ENCODE peak calls at places on chromosomes 4 and X, in seven cellular contexts. One of them, this sample, is unnamed.

GRCh38 chr4:77175201-77175610 is 18.2 kb downstream of the CCNG2 start:
- DNase-seq in NB4: no peak
- DNase-seq in sigmoid colon: no peak
- DNase-seq in SK-N-SH: no peak
- DNase-seq in astrocyte: no peak
- DNase-seq in HFF-Myc: no peak
- DNase-seq in choroid plexus epithelial cell: no peak
- DNase-seq in this sample: no peak

GRCh38 chr4:153127773-153128494 is 76.3 kb upstream of the TRIM2 start:
- DNase-seq in astrocyte: no peak
- DNase-seq in SK-N-SH: peak; percentile 80
- DNase-seq in sigmoid colon: peak; percentile 88
- DNase-seq in NB4: peak; percentile 79
- DNase-seq in HFF-Myc: no peak
- DNase-seq in choroid plexus epithelial cell: peak; percentile 92
- DNase-seq in this sample: no peak

GRCh38 chr4:55399581-55399980 is 3.8 kb downstream of the TMEM165 start:
- DNase-seq in SK-N-SH: no peak
- DNase-seq in NB4: no peak
- DNase-seq in sigmoid colon: no peak
- DNase-seq in astrocyte: no peak
- DNase-seq in choroid plexus epithelial cell: no peak
- DNase-seq in HFF-Myc: no peak
- DNase-seq in this sample: no peak

GRCh38 chr4:41533685-41534084 is 4.3 kb upstream of the LIMCH1 start:
- DNase-seq in SK-N-SH: no peak
- DNase-seq in sigmoid colon: no peak
- DNase-seq in choroid plexus epithelial cell: no peak
- DNase-seq in HFF-Myc: no peak
- DNase-seq in astrocyte: no peak
- DNase-seq in NB4: no peak
- DNase-seq in this sample: no peak

GRCh38 chr4:106996490-106996889 is 39.6 kb downstream of the DKK2 start:
- DNase-seq in astrocyte: no peak
- DNase-seq in choroid plexus epithelial cell: no peak
- DNase-seq in HFF-Myc: no peak
- DNase-seq in SK-N-SH: no peak
- DNase-seq in sigmoid colon: no peak
- DNase-seq in NB4: no peak
- DNase-seq in this sample: no peak

GRCh38 chr4:137000432-137000831 is 531.9 kb downstream of the PCDH18 start:
- DNase-seq in sigmoid colon: no peak
- DNase-seq in astrocyte: no peak
- DNase-seq in SK-N-SH: no peak
- DNase-seq in choroid plexus epithelial cell: no peak
- DNase-seq in NB4: no peak
- DNase-seq in HFF-Myc: no peak
- DNase-seq in this sample: no peak

GRCh38 chr4:102678695-102679335 is 82.0 kb downstream of the MANBA start:
- DNase-seq in SK-N-SH: no peak
- DNase-seq in sigmoid colon: no peak
- DNase-seq in choroid plexus epithelial cell: no peak
- DNase-seq in astrocyte: no peak
- DNase-seq in HFF-Myc: no peak
- DNase-seq in NB4: no peak
- DNase-seq in this sample: no peak

GRCh38 chr4:141046255-141046654 is 87.0 kb downstream of the RNF150 start:
- DNase-seq in SK-N-SH: no peak
- DNase-seq in NB4: no peak
- DNase-seq in astrocyte: peak; percentile 100
- DNase-seq in sigmoid colon: peak; percentile 78
- DNase-seq in choroid plexus epithelial cell: peak; percentile 99
- DNase-seq in HFF-Myc: peak; percentile 88
- DNase-seq in this sample: peak; percentile 98

GRCh38 chr4:78298618-78299017 is 241.5 kb downstream of the FRAS1 start:
- DNase-seq in NB4: no peak
- DNase-seq in sigmoid colon: no peak
- DNase-seq in choroid plexus epithelial cell: peak; percentile 33
- DNase-seq in HFF-Myc: no peak
- DNase-seq in astrocyte: peak; percentile 73
- DNase-seq in SK-N-SH: no peak
- DNase-seq in this sample: no peak

GRCh38 chrX:15750611-15751159 is 12.6 kb downstream of the CA5B start:
- DNase-seq in astrocyte: no peak
- DNase-seq in sigmoid colon: no peak
- DNase-seq in HFF-Myc: no peak
- DNase-seq in SK-N-SH: no peak
- DNase-seq in NB4: no peak
- DNase-seq in choroid plexus epithelial cell: no peak
- DNase-seq in this sample: no peak

GRCh38 chr4:48812866-48813265 is 18.0 kb upstream of the OCIAD1 start:
- DNase-seq in HFF-Myc: no peak
- DNase-seq in sigmoid colon: no peak
- DNase-seq in NB4: no peak
- DNase-seq in choroid plexus epithelial cell: no peak
- DNase-seq in astrocyte: no peak
- DNase-seq in SK-N-SH: no peak
- DNase-seq in this sample: no peak

GRCh38 chr4:3531306-3531886 is 826 bp downstream of the LRPAP1 start:
- DNase-seq in NB4: no peak
- DNase-seq in sigmoid colon: no peak
- DNase-seq in choroid plexus epithelial cell: peak; percentile 17
- DNase-seq in HFF-Myc: no peak
- DNase-seq in astrocyte: no peak
- DNase-seq in SK-N-SH: no peak
- DNase-seq in this sample: no peak

GRCh38 chrX:10795721-10796120 is 175.3 kb upstream of the MID1 start:
- DNase-seq in HFF-Myc: no peak
- DNase-seq in choroid plexus epithelial cell: no peak
- DNase-seq in SK-N-SH: no peak
- DNase-seq in sigmoid colon: no peak
- DNase-seq in astrocyte: peak; percentile 6
- DNase-seq in NB4: no peak
- DNase-seq in this sample: no peak

GRCh38 chrX:24245201-24245600 is 68.7 kb downstream of the SUPT20HL2 start:
- DNase-seq in sigmoid colon: no peak
- DNase-seq in SK-N-SH: no peak
- DNase-seq in choroid plexus epithelial cell: peak; percentile 24
- DNase-seq in astrocyte: peak; percentile 61
- DNase-seq in NB4: no peak
- DNase-seq in HFF-Myc: no peak
- DNase-seq in this sample: no peak

GRCh38 chr4:118762146-118762545 is 73.8 kb downstream of the SEC24D start:
- DNase-seq in astrocyte: no peak
- DNase-seq in NB4: no peak
- DNase-seq in choroid plexus epithelial cell: no peak
- DNase-seq in SK-N-SH: peak; percentile 25
- DNase-seq in HFF-Myc: no peak
- DNase-seq in sigmoid colon: no peak
- DNase-seq in this sample: no peak

GRCh38 chr4:2500547-2500946 is 31.6 kb downstream of the RNF4 start:
- DNase-seq in HFF-Myc: no peak
- DNase-seq in NB4: no peak
- DNase-seq in astrocyte: no peak
- DNase-seq in choroid plexus epithelial cell: no peak
- DNase-seq in sigmoid colon: no peak
- DNase-seq in SK-N-SH: no peak
- DNase-seq in this sample: no peak

GRCh38 chrX:107429090-107429489 is 20.4 kb upstream of the FRMPD3 start:
- DNase-seq in sigmoid colon: no peak
- DNase-seq in NB4: peak; percentile 43
- DNase-seq in HFF-Myc: no peak
- DNase-seq in choroid plexus epithelial cell: peak; percentile 38
- DNase-seq in astrocyte: no peak
- DNase-seq in SK-N-SH: no peak
- DNase-seq in this sample: no peak

GRCh38 chrX:18607966-18608365 is 63.9 kb downstream of the RS1 start:
- DNase-seq in SK-N-SH: no peak
- DNase-seq in NB4: no peak
- DNase-seq in astrocyte: no peak
- DNase-seq in HFF-Myc: no peak
- DNase-seq in choroid plexus epithelial cell: peak; percentile 28
- DNase-seq in sigmoid colon: no peak
- DNase-seq in this sample: no peak

GRCh38 chr4:74370912-74371311 is 6.0 kb downstream of the EREG start:
- DNase-seq in choroid plexus epithelial cell: peak; percentile 85
- DNase-seq in sigmoid colon: no peak
- DNase-seq in astrocyte: peak; percentile 25
- DNase-seq in SK-N-SH: peak; percentile 42
- DNase-seq in NB4: peak; percentile 52
- DNase-seq in HFF-Myc: peak; percentile 66
- DNase-seq in this sample: no peak

GRCh38 chr4:186840771-186841301 is 117.2 kb upstream of the FAT1 start:
- DNase-seq in NB4: no peak
- DNase-seq in astrocyte: no peak
- DNase-seq in HFF-Myc: no peak
- DNase-seq in choroid plexus epithelial cell: no peak
- DNase-seq in sigmoid colon: peak; percentile 70
- DNase-seq in SK-N-SH: no peak
- DNase-seq in this sample: no peak

GRCh38 chr4:22999419-22999818 is 306.7 kb downstream of the GBA3 start:
- DNase-seq in sigmoid colon: no peak
- DNase-seq in HFF-Myc: no peak
- DNase-seq in astrocyte: peak; percentile 31
- DNase-seq in SK-N-SH: no peak
- DNase-seq in choroid plexus epithelial cell: no peak
- DNase-seq in NB4: peak; percentile 36
- DNase-seq in this sample: no peak
- TF ChIP-seq CTCF in sigmoid colon: no peak
- TF ChIP-seq CTCF in HFF-Myc: no peak
- TF ChIP-seq CTCF in astrocyte: peak; percentile 22
- TF ChIP-seq CTCF in SK-N-SH: peak; percentile 12
- TF ChIP-seq CTCF in choroid plexus epithelial cell: no peak
- TF ChIP-seq CTCF in NB4: peak; percentile 23
- TF ChIP-seq CTCF in this sample: no peak

GRCh38 chrX:54481751-54482150 is 14.3 kb downstream of the FGD1 start:
- DNase-seq in SK-N-SH: peak; percentile 51
- DNase-seq in HFF-Myc: no peak
- DNase-seq in sigmoid colon: no peak
- DNase-seq in choroid plexus epithelial cell: peak; percentile 17
- DNase-seq in astrocyte: no peak
- DNase-seq in NB4: no peak
- DNase-seq in this sample: no peak

GRCh38 chrX:54483946-54484345 is 12.1 kb downstream of the FGD1 start:
- DNase-seq in astrocyte: no peak
- DNase-seq in NB4: no peak
- DNase-seq in sigmoid colon: no peak
- DNase-seq in SK-N-SH: no peak
- DNase-seq in HFF-Myc: no peak
- DNase-seq in choroid plexus epithelial cell: no peak
- DNase-seq in this sample: no peak

GRCh38 chrX:54479471-54480122 is 16.4 kb downstream of the FGD1 start:
- DNase-seq in choroid plexus epithelial cell: peak; percentile 25
- DNase-seq in sigmoid colon: no peak
- DNase-seq in NB4: no peak
- DNase-seq in SK-N-SH: no peak
- DNase-seq in HFF-Myc: no peak
- DNase-seq in astrocyte: no peak
- DNase-seq in this sample: no peak

GRCh38 chrX:54484666-54485065 is 11.4 kb downstream of the FGD1 start:
- DNase-seq in sigmoid colon: no peak
- DNase-seq in choroid plexus epithelial cell: no peak
- DNase-seq in astrocyte: no peak
- DNase-seq in SK-N-SH: peak; percentile 45
- DNase-seq in NB4: no peak
- DNase-seq in HFF-Myc: no peak
- DNase-seq in this sample: no peak

DNA sequence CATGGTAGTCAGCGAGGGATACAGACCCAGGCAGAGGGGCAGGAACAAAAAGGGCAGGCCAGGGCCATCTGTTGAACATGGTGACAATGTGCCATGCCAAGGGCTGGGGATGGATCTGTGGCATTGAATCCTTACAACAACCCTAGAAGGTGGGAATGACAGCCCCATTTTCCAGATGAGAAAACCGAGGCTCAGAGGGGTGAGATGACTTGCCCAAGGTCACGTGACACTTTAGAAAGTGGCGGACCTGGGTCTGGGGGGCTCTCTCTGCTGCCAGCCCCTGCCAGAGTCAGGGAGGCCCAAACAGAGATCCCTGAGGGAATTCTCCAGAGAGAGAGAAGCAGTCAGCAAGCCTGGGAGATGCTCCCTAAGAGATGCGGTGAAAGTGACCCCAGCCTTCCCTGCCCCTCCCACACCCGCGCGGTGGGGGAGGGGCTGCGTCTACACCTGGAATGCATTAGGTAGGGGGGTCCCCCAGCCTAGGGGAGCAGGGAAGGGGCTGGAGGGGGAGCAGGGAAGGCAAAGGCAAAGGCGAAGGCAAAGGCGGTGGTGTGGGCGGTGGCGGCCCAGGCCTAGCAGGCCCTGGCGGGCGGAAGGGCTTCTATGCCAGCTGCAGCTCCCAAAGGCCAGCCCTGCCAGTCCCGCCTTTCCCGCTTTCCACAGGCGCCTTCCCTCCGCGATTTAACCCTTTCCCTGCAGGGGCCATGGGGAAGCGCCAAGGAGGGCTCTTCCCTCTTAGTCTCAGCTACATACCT is 13.0 kb downstream of the FGD1 start:
- DNase-seq in SK-N-SH: peak; percentile 63
- DNase-seq in astrocyte: no peak
- DNase-seq in HFF-Myc: no peak
- DNase-seq in sigmoid colon: no peak
- DNase-seq in NB4: no peak
- DNase-seq in choroid plexus epithelial cell: no peak
- DNase-seq in this sample: no peak
- H3K4me3 ChIP-seq in SK-N-SH: no peak overlapping the region
- H3K4me3 ChIP-seq in astrocyte: no peak overlapping the region
- H3K4me3 ChIP-seq in HFF-Myc: no peak overlapping the region
- H3K4me3 ChIP-seq in sigmoid colon: peak overlapping the region; percentile 35
- H3K4me3 ChIP-seq in NB4: no peak overlapping the region
- H3K4me3 ChIP-seq in choroid plexus epithelial cell: no peak overlapping the region
- H3K4me3 ChIP-seq in this sample: no peak overlapping the region

GRCh38 chrX:30027636-30028035 is 187.7 kb upstream of the MAGEB2 start:
- DNase-seq in NB4: no peak
- DNase-seq in choroid plexus epithelial cell: no peak
- DNase-seq in SK-N-SH: no peak
- DNase-seq in sigmoid colon: no peak
- DNase-seq in astrocyte: no peak
- DNase-seq in HFF-Myc: no peak
- DNase-seq in this sample: no peak

DNA sequence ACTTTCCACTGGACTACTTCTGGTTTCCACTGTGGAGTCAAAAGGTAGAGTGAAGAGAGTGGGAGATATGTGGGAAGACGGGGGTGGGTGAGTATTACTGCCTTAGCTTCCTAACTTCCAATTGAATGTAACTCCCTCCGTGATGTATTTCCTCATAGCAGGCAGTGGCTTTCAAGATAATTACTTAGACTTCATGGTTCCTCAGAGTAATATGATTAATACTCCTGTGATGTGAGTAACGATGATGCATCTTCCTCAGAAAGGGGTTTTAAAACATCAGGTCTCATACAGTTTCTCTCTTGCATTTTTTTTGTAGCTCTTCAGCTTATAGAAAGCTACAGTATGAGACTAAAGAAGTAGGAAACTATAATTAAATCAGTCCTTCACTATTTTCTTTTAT is 191.9 kb upstream of the MAGEB2 start:
- DNase-seq in sigmoid colon: no peak
- DNase-seq in SK-N-SH: no peak
- DNase-seq in HFF-Myc: no peak
- DNase-seq in astrocyte: peak; percentile 35
- DNase-seq in NB4: no peak
- DNase-seq in choroid plexus epithelial cell: no peak
- DNase-seq in this sample: no peak
- TF ChIP-seq CTCF in sigmoid colon: no peak
- TF ChIP-seq CTCF in SK-N-SH: no peak
- TF ChIP-seq CTCF in HFF-Myc: no peak
- TF ChIP-seq CTCF in astrocyte: no peak
- TF ChIP-seq CTCF in NB4: no peak
- TF ChIP-seq CTCF in choroid plexus epithelial cell: no peak
- TF ChIP-seq CTCF in this sample: no peak

GRCh38 chr4:112882286-112882685 is 167.2 kb upstream of the ANK2 start:
- DNase-seq in SK-N-SH: no peak
- DNase-seq in astrocyte: no peak
- DNase-seq in choroid plexus epithelial cell: no peak
- DNase-seq in sigmoid colon: no peak
- DNase-seq in NB4: no peak
- DNase-seq in HFF-Myc: no peak
- DNase-seq in this sample: no peak
- H3K4me3 ChIP-seq in SK-N-SH: no peak overlapping the region
- H3K4me3 ChIP-seq in astrocyte: no peak overlapping the region
- H3K4me3 ChIP-seq in choroid plexus epithelial cell: no peak overlapping the region
- H3K4me3 ChIP-seq in sigmoid colon: peak overlapping the region; percentile 22
- H3K4me3 ChIP-seq in NB4: no peak overlapping the region
- H3K4me3 ChIP-seq in HFF-Myc: no peak overlapping the region
- H3K4me3 ChIP-seq in this sample: no peak overlapping the region